ENCODE peak calls at places on chromosome 14, in five cellular contexts. One of them, this sample, is unnamed.
A peak's percentile ranks its signal among the peaks of the same experiment; 100 is the strongest.

GRCh38 chr14:61219256-61219655 is 61.9 kb downstream of the TMEM30B start:
- DNase-seq in naive B cell: no peak
- DNase-seq in naive thymus-derived CD4-positive, alpha-beta T cell: no peak
- DNase-seq in effector memory CD4-positive, alpha-beta T cell: no peak
- DNase-seq in stomach: no peak
- DNase-seq in this sample: no peak

GRCh38 chr14:21241218-21241819 is 27.9 kb downstream of the HNRNPC start:
- DNase-seq in effector memory CD4-positive, alpha-beta T cell: no peak
- DNase-seq in naive thymus-derived CD4-positive, alpha-beta T cell: peak; percentile 38
- DNase-seq in stomach: no peak
- DNase-seq in naive B cell: peak; percentile 14
- DNase-seq in this sample: peak; percentile 58

GRCh38 chr14:37413504-37414003 is 181.5 kb downstream of the FOXA1 start:
- DNase-seq in naive B cell: no peak
- DNase-seq in stomach: no peak
- DNase-seq in effector memory CD4-positive, alpha-beta T cell: no peak
- DNase-seq in naive thymus-derived CD4-positive, alpha-beta T cell: no peak
- DNase-seq in this sample: no peak

GRCh38 chr14:74882103-74882920 is 596 bp downstream of the DLST start:
- DNase-seq in naive thymus-derived CD4-positive, alpha-beta T cell: peak; percentile 64
- DNase-seq in effector memory CD4-positive, alpha-beta T cell: peak; percentile 16
- DNase-seq in stomach: peak; percentile 64
- DNase-seq in naive B cell: peak; percentile 57
- DNase-seq in this sample: peak; percentile 52

GRCh38 chr14:36852853-36853634 is 191.4 kb downstream of the PAX9 start:
- DNase-seq in naive thymus-derived CD4-positive, alpha-beta T cell: no peak
- DNase-seq in naive B cell: no peak
- DNase-seq in stomach: no peak
- DNase-seq in effector memory CD4-positive, alpha-beta T cell: no peak
- DNase-seq in this sample: peak; percentile 60

GRCh38 chr14:24838945-24839616 is 205.1 kb upstream of the GZMB start:
- DNase-seq in stomach: no peak
- DNase-seq in naive thymus-derived CD4-positive, alpha-beta T cell: no peak
- DNase-seq in effector memory CD4-positive, alpha-beta T cell: no peak
- DNase-seq in naive B cell: no peak
- DNase-seq in this sample: peak; percentile 33

GRCh38 chr14:69354383-69355154 is 43.5 kb downstream of the ERH start:
- DNase-seq in naive thymus-derived CD4-positive, alpha-beta T cell: peak; percentile 29
- DNase-seq in stomach: peak; percentile 44
- DNase-seq in naive B cell: peak; percentile 66
- DNase-seq in effector memory CD4-positive, alpha-beta T cell: no peak
- DNase-seq in this sample: no peak

GRCh38 chr14:103057028-103057371 is 349 bp downstream of the CDC42BPB start:
- DNase-seq in stomach: no peak
- DNase-seq in effector memory CD4-positive, alpha-beta T cell: no peak
- DNase-seq in naive B cell: no peak
- DNase-seq in naive thymus-derived CD4-positive, alpha-beta T cell: no peak
- DNase-seq in this sample: peak; percentile 19

GRCh38 chr14:104141621-104142091 is 3.3 kb downstream of the KIF26A start:
- DNase-seq in effector memory CD4-positive, alpha-beta T cell: no peak
- DNase-seq in naive thymus-derived CD4-positive, alpha-beta T cell: no peak
- DNase-seq in naive B cell: no peak
- DNase-seq in stomach: no peak
- DNase-seq in this sample: no peak

GRCh38 chr14:104286086-104286485 is 147.7 kb downstream of the KIF26A start:
- DNase-seq in effector memory CD4-positive, alpha-beta T cell: no peak
- DNase-seq in naive B cell: no peak
- DNase-seq in naive thymus-derived CD4-positive, alpha-beta T cell: no peak
- DNase-seq in stomach: no peak
- DNase-seq in this sample: no peak